ENCODE peak calls at places on chromosomes 12 and 14, in eight cellular contexts. M, P, D, J, N, T, Y and G are unnamed samples.
A peak's percentile ranks its signal among the peaks of the same experiment; 100 is the strongest.

GRCh38 chr12:17030338-17030737 is 424.4 kb upstream of the LMO3 start:
- DNase-seq in M (no peak), P (no peak), D (no peak), J (no peak), N (no peak), T (no peak), Y (no peak), G (no peak)

GRCh38 chr12:32084753-32085152 is 21.9 kb upstream of the BICD1 start:
- DNase-seq in M (no peak), P (no peak), D (no peak), J (no peak), N (no peak), T (no peak), Y (no peak), G (no peak)

GRCh38 chr12:24960222-24960855 is 11.4 kb upstream of the BCAT1 start:
- DNase-seq in M (peak; percentile 75), P (no peak), D (peak; percentile 22), J (peak; percentile 49), N (no peak), T (no peak), Y (no peak), G (no peak)

GRCh38 chr12:56117778-56118687 is at the start of gene ZC3H10:
- DNase-seq in M (peak; percentile 97), P (peak; percentile 93), D (peak; percentile 92), J (peak; percentile 100), N (peak; percentile 94), T (peak; percentile 94), Y (peak; percentile 97), G (peak; percentile 98)

GRCh38 chr14:68507544-68508081 is 285.3 kb downstream of the ZFP36L1 start:
- DNase-seq in M (peak; percentile 64), P (no peak), D (no peak), J (no peak), N (no peak), T (no peak), Y (peak; percentile 61), G (no peak)

GRCh38 chr14:25944020-25944419 is 653.8 kb downstream of the NOVA1 start:
- DNase-seq in M (no peak), P (no peak), D (no peak), J (no peak), N (no peak), T (no peak), Y (no peak), G (no peak)

GRCh38 chr12:109387425-109388166 is 39.9 kb downstream of the MYO1H start:
- DNase-seq in M (no peak), P (no peak), D (no peak), J (peak; percentile 61), N (peak; percentile 14), T (no peak), Y (no peak), G (no peak)

GRCh38 chr14:26204362-26204953 is 393.4 kb downstream of the NOVA1 start:
- DNase-seq in M (no peak), P (no peak), D (peak; percentile 18), J (no peak), N (peak; percentile 18), T (no peak), Y (no peak), G (no peak)

GRCh38 chr14:68625366-68626090 is 167.3 kb downstream of the ZFP36L1 start:
- DNase-seq in M (peak; percentile 51), P (no peak), D (no peak), J (no peak), N (no peak), T (no peak), Y (no peak), G (no peak)

GRCh38 chr14:101359221-101360044 is 201.9 kb upstream of the DIO3 start:
- DNase-seq in M (no peak), P (no peak), D (no peak), J (no peak), N (no peak), T (no peak), Y (no peak), G (no peak)

GRCh38 chr12:131636266-131636665 is 74.6 kb upstream of the SFSWAP start:
- DNase-seq in M (no peak), P (no peak), D (no peak), J (no peak), N (no peak), T (no peak), Y (no peak), G (no peak)

GRCh38 chr14:35539969-35540368 is 6.0 kb downstream of the INSM2 start:
- DNase-seq in M (no peak), P (no peak), D (no peak), J (no peak), N (no peak), T (no peak), Y (no peak), G (no peak)

GRCh38 chr14:99633141-99633540 is 11.8 kb upstream of the HHIPL1 start:
- DNase-seq in M (no peak), P (no peak), D (no peak), J (no peak), N (no peak), T (no peak), Y (no peak), G (no peak)

GRCh38 chr12:131085125-131085815 is 131.6 kb downstream of the ADGRD1 start:
- DNase-seq in M (peak; percentile 21), P (no peak), D (no peak), J (no peak), N (no peak), T (no peak), Y (no peak), G (no peak)

GRCh38 chr14:21071225-21072041 is 1.3 kb downstream of the ARHGEF40 start:
- DNase-seq in M (peak; percentile 73), P (peak; percentile 44), D (peak; percentile 62), J (peak; percentile 11), N (peak; percentile 76), T (peak; percentile 52), Y (peak; percentile 34), G (peak; percentile 84)

GRCh38 chr14:72104011-72104613 is 171.9 kb downstream of the RGS6 start:
- DNase-seq in M (peak; percentile 69), P (no peak), D (peak; percentile 43), J (peak; percentile 34), N (no peak), T (no peak), Y (no peak), G (no peak)

GRCh38 chr14:28142400-28143015 is 624.1 kb upstream of the FOXG1 start:
- DNase-seq in M (no peak), P (no peak), D (no peak), J (peak; percentile 65), N (peak; percentile 49), T (no peak), Y (no peak), G (no peak)

GRCh38 chr12:115599251-115599811 is 678.2 kb downstream of the MED13L start:
- DNase-seq in M (no peak), P (no peak), D (no peak), J (no peak), N (peak; percentile 96), T (no peak), Y (no peak), G (no peak)

GRCh38 chr14:86672071-86672470 is 1142.1 kb downstream of the FLRT2 start:
- DNase-seq in M (no peak), P (no peak), D (no peak), J (no peak), N (no peak), T (no peak), Y (no peak), G (no peak)

GRCh38 chr12:118238888-118239287 is 103.0 kb downstream of the PEBP1 start:
- DNase-seq in M (no peak), P (no peak), D (no peak), J (no peak), N (no peak), T (no peak), Y (no peak), G (no peak)